ENCODE peak calls at places on chromosomes 3 and 15, in ten cellular contexts. D is adrenal gland, B is cardiac muscle cell, K is ovary, U is cardiac fibroblast, G is OCI-LY7, M is A549, O is HCT116, F is right lobe of liver, X is brain microvascular endothelial cell. Y is an unnamed sample.

GRCh38 chr3:120450261-120450913 is 405 bp downstream of the FSTL1 start:
- DNase-seq in X (no peak), M (peak; percentile 41), G (no peak), D (peak; percentile 68), K (peak; percentile 56), O (no peak), U (no peak), B (peak; percentile 55), F (peak; percentile 62), Y (peak; percentile 43)

GRCh38 chr15:63605816-63606215 is 8.6 kb downstream of the FBXL22 start:
- DNase-seq in O (no peak), B (no peak), K (no peak), F (no peak), D (no peak), M (no peak), G (no peak), X (no peak), U (peak; percentile 15), Y (no peak)

GRCh38 chr15:64571857-64572291 is 111.5 kb downstream of the ZNF609 start:
- DNase-seq in B (no peak), O (no peak), U (no peak), X (no peak), D (no peak), G (peak; percentile 50), K (no peak), M (no peak), F (no peak), Y (peak; percentile 71)

GRCh38 chr3:194814878-194815357 is 129.2 kb downstream of the FAM43A start:
- DNase-seq in K (no peak), G (no peak), D (no peak), X (no peak), O (no peak), F (no peak), M (no peak), U (peak; percentile 18), B (no peak), Y (no peak)

GRCh38 chr3:46027736-46028397 is 584 bp upstream of the XCR1 start:
- DNase-seq in B (no peak), G (peak; percentile 13), U (peak; percentile 10), F (no peak), M (no peak), X (no peak), K (no peak), D (no peak), O (peak; percentile 16), Y (no peak)

GRCh38 chr3:171159024-171159821 is 132.7 kb upstream of the SLC2A2 start:
- DNase-seq in F (no peak), B (no peak), U (no peak), O (no peak), M (no peak), G (no peak), K (no peak), X (no peak), D (no peak), Y (no peak)

GRCh38 chr3:179247289-179248020 is 3.5 kb downstream of the KCNMB3 start:
- DNase-seq in M (no peak), K (no peak), D (no peak), B (no peak), U (peak; percentile 36), G (no peak), F (no peak), X (no peak), O (no peak), Y (no peak)

GRCh38 chr3:23648326-23648964 is 157.3 kb upstream of the UBE2E1 start:
- DNase-seq in K (no peak), G (no peak), O (no peak), M (no peak), B (peak; percentile 42), X (no peak), U (peak; percentile 47), F (no peak), D (no peak), Y (no peak)

DNA sequence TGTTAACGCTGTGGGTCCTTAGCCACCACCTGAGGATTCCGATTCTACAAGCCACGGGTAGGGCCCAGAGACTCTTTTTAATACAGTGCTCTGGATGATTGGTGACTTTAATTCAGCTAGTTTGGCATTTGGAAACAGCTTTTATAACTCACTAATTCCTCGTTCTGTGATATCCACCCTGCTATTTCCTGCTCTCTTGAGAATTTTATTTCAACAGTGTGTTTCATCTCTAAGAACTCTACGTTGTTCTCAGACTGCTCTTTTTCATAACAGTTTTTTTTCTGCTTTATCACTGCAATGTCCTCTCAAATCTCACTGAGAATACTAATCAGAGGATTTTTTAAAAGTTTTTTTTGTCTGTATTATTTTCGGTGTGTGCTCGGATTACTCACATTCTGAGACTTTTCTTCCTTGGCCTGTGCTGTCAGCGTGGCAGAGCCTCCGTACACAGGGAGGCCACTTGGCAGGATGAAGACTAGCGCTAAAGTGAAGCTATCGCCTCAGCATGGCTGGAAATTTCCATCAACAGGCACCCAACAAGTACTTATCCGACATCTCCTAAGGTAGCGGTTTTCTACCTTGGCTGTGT is 59.4 kb upstream of the NEO1 start:
- DNase-seq in M (no peak), B (peak; percentile 67), F (no peak), O (no peak), G (no peak), K (peak; percentile 39), X (no peak), U (peak; percentile 34), D (no peak), Y (no peak)
- TF ChIP-seq CTCF in M (no peak), B (no peak), F (no peak), O (no peak), G (no peak), K (no peak), X (no peak), U (no peak), D (no peak), Y (no peak)

DNA sequence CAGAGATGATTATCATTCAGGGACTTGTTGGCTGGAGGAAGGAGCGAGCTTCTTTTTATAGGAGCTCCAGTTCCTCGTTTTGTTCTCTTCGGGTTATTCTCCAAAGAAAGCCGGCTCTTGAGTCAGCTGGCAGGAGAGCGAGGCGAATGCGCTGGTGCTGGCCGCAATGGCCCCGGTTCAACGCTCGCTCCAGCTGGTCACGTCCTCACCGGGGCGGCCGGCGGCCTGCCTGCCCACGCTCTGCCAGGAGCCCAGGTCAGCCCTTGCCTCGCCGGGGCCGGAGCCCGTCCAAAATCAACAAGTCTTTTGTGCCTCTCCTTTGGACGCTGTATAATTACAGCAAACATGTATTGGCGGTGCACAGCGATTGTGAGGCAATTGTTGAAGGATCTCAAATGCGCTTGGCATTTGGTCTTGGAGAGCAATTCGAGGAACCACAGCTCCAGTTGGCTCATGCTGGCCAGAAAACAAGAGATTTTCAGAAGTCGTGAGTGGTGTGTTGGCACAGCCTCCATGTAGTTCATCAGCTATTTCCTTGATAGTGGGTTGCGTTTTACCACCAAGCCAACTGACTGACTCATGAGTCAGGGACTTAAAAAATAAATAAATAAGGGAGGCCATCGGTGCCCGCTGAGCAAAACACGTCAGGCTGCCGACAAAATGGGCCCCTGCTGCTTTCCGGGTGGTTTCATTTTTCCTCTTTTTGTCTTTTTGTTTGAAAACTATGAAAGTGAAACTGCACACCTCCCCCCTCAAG is 288.5 kb downstream of the UACA start:
- DNase-seq in M (peak; percentile 90), O (peak; percentile 82), U (peak; percentile 91), X (peak; percentile 88), G (no peak), B (peak; percentile 95), F (peak; percentile 96), D (peak; percentile 60), K (no peak), Y (peak; percentile 94)
- H3K4me3 ChIP-seq in M (peak overlapping the region; percentile 8), O (peak overlapping the region; percentile 48), U (peak overlapping the region; percentile 8), X (peak overlapping the region; percentile 35), G (no peak overlapping the region), B (no peak overlapping the region), F (no peak overlapping the region), D (no peak overlapping the region), K (no peak overlapping the region), Y (peak overlapping the region; percentile 0)

DNA sequence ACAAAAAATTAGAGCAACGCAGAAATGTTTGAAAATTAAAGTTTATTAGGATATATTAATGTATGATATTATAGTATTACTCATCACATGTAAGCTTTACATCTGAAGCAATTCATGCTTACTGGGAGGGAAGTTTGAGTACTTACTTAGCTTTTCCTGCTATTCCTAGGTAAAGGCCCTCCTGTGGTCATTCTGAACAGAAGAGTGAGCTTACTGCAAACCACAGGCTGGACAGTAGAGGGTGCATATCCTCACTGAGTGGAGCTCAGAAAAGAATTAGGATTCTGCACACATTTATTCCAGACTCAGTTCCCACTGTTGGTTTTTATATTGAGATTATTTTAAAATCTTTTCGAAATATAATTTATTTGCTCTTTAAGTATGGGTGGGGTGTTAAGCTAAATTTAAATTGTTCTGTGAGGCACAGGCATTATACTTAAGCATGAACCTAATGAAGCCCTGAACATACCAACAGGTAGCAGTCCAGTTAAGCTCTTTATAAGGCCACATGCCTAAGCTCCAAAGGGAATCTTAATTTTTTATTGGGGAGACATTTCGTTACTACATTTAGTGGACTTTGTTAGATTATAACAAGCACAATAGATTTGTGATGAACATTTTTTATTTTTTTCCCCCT is 10.2 kb downstream of the MRPS22 start:
- DNase-seq in M (peak; percentile 53), O (peak; percentile 60), B (peak; percentile 75), F (no peak), X (peak; percentile 58), D (peak; percentile 64), G (peak; percentile 40), U (peak; percentile 75), K (no peak), Y (peak; percentile 66)
- TF ChIP-seq CTCF in M (peak; percentile 65), O (peak; percentile 85), B (peak; percentile 93), F (peak; percentile 70), X (peak; percentile 86), D (peak; percentile 65), G (peak; percentile 79), U (peak; percentile 84), K (no peak), Y (peak; percentile 86)

GRCh38 chr15:49423906-49424520 is 971 bp downstream of the FGF7 start:
- DNase-seq in O (no peak), B (peak; percentile 69), F (no peak), M (no peak), D (no peak), K (no peak), G (no peak), U (no peak), X (no peak), Y (no peak)

GRCh38 chr15:49418811-49419210 is 4.2 kb upstream of the FGF7 start:
- DNase-seq in M (no peak), F (no peak), B (no peak), D (no peak), O (no peak), K (no peak), U (no peak), X (no peak), G (no peak), Y (no peak)

GRCh38 chr15:49423021-49423420 is at the start of gene FGF7:
- DNase-seq in K (peak; percentile 42), U (peak; percentile 19), B (peak; percentile 88), M (no peak), G (peak; percentile 16), O (no peak), F (no peak), X (no peak), D (no peak), Y (no peak)

GRCh38 chr15:49424954-49425353 is 1.9 kb downstream of the FGF7 start:
- DNase-seq in U (peak; percentile 29), M (no peak), D (no peak), X (no peak), K (no peak), F (no peak), B (no peak), O (no peak), G (no peak), Y (no peak)

DNA sequence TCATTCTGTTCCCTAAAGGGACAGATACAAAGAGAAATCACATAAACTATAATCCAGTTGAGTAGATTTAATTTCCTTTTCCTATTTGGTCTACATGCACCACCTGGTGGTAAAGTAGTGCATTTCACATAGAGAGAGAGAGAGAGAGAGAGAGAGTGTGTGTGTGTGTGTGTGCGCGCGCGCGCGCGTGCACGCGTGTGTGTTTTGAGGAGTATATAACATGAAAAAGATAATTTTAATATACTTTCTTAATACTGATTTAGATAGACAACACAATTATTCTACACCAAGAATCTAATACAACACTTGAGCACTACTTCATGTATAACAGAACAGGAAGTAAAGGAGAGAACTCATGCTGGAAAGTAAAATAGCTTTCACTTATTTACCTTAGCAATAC is 1.1 kb upstream of the FGF7 start:
- DNase-seq in K (peak; percentile 68), X (peak; percentile 38), B (peak; percentile 80), M (no peak), D (peak; percentile 59), G (peak; percentile 69), O (peak; percentile 54), U (peak; percentile 81), F (peak; percentile 27), Y (peak; percentile 63)
- H3K4me3 ChIP-seq in K (peak overlapping the region; percentile 51), X (no peak overlapping the region), B (no peak overlapping the region), M (no peak overlapping the region), D (no peak overlapping the region), G (no peak overlapping the region), O (no peak overlapping the region), U (no peak overlapping the region), F (no peak overlapping the region), Y (no peak overlapping the region)